ENCODE peak calls at places on chromosomes 7 and 10, in ten cellular contexts. C is lung; H is RWPE1; B is CD4-positive, alpha-beta memory T cell; O is substantia nigra; X is Peyer's patch; Y is CD4-positive, CD25-positive, alpha-beta regulatory T cell; T is left ventricle myocardium inferior; L is neuronal stem cell; J is heart left ventricle. M is an unnamed sample.

GRCh38 chr10:113018034-113018433 is 68.0 kb downstream of the TCF7L2 start:
- DNase-seq in C (no peak), H (no peak), B (no peak), O (no peak), X (no peak), Y (no peak), T (no peak), L (no peak), J (no peak), M (no peak)

GRCh38 chr10:28312572-28312971 is 9.7 kb upstream of the MPP7 start:
- DNase-seq in C (no peak), H (no peak), B (no peak), O (no peak), X (no peak), Y (no peak), T (no peak), L (no peak), J (no peak), M (no peak)

GRCh38 chr10:132990684-132991545 is 48.5 kb upstream of the CFAP46 start:
- DNase-seq in C (no peak), H (no peak), B (no peak), O (no peak), X (no peak), Y (no peak), T (peak; percentile 10), L (no peak), J (no peak), M (no peak)

GRCh38 chr7:28419717-28420116 is 7.4 kb downstream of the CREB5 start:
- DNase-seq in C (no peak), H (peak; percentile 55), B (no peak), O (no peak), X (no peak), Y (no peak), T (no peak), L (no peak), J (no peak), M (no peak)

GRCh38 chr7:28078036-28078901 is 102.3 kb downstream of the JAZF1 start:
- DNase-seq in C (no peak), H (peak; percentile 34), B (peak; percentile 43), O (peak; percentile 14), X (peak; percentile 39), Y (peak; percentile 58), T (no peak), L (no peak), J (no peak), M (no peak)

GRCh38 chr10:119896061-119896655 is 3.6 kb downstream of the SEC23IP start:
- DNase-seq in C (no peak), H (peak; percentile 50), B (no peak), O (no peak), X (no peak), Y (no peak), T (no peak), L (no peak), J (no peak), M (no peak)

GRCh38 chr7:133853706-133854276 is 273.3 kb upstream of the LRGUK start:
- DNase-seq in C (peak; percentile 35), H (peak; percentile 59), B (no peak), O (no peak), X (no peak), Y (peak; percentile 57), T (no peak), L (peak; percentile 26), J (no peak), M (no peak)

GRCh38 chr10:71436268-71436922 is 39.7 kb downstream of the CDH23 start:
- DNase-seq in C (no peak), H (no peak), B (no peak), O (no peak), X (no peak), Y (no peak), T (no peak), L (no peak), J (peak; percentile 48), M (no peak)

GRCh38 chr10:132257271-132257670 is 50.5 kb downstream of the STK32C start:
- DNase-seq in C (no peak), H (peak; percentile 77), B (no peak), O (no peak), X (no peak), Y (no peak), T (no peak), L (no peak), J (no peak), M (no peak)

GRCh38 chr7:48140001-48140681 is 31.1 kb upstream of the ABCA13 start:
- DNase-seq in C (no peak), H (no peak), B (no peak), O (no peak), X (no peak), Y (no peak), T (no peak), L (no peak), J (no peak), M (no peak)

GRCh38 chr7:38880035-38880434 is 29.0 kb downstream of the VPS41 start:
- DNase-seq in C (no peak), H (no peak), B (no peak), O (no peak), X (no peak), Y (no peak), T (no peak), L (no peak), J (no peak), M (no peak)

GRCh38 chr10:68727146-68727545 is 6.1 kb downstream of the CCAR1 start:
- DNase-seq in C (no peak), H (no peak), B (no peak), O (no peak), X (no peak), Y (no peak), T (no peak), L (no peak), J (no peak), M (no peak)

DNA sequence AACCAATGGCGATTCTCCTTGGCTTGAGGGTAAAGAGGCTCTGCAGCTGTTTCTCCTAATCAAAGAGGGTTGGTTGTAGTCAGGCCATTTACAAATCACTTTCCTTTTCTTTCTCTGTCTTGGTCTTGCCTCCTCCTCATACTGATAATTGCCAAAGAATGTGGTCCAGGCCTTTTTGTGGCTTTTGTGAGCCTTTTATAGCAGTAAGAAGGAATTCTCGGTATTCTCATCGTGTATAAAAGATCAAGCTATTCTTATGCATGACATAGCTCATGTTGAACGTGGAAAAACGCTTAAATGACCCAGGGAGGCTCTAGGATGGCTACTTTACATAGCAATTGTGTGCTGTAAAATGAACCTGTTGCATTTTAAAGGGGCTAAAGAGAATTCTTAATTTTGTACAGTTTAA is 62.6 kb downstream of the RBM20 start:
- DNase-seq in C (no peak), H (peak; percentile 32), B (no peak), O (no peak), X (no peak), Y (no peak), T (no peak), L (no peak), J (no peak), M (no peak)
- H3K27ac ChIP-seq in C (no peak overlapping the region), H (no peak overlapping the region), B (no peak overlapping the region), O (no peak overlapping the region), X (no peak overlapping the region), Y (no peak overlapping the region), T (peak overlapping the region; percentile 81), L (peak overlapping the region; percentile 13), J (no peak overlapping the region), M (no peak overlapping the region)

GRCh38 chr7:55122263-55122662 is 103.4 kb downstream of the EGFR start:
- DNase-seq in C (no peak), H (no peak), B (no peak), O (no peak), X (no peak), Y (no peak), T (no peak), L (no peak), J (no peak), M (no peak)
- H3K27ac ChIP-seq in C (no peak overlapping the region), H (peak overlapping the region; percentile 44), B (no peak overlapping the region), O (no peak overlapping the region), X (no peak overlapping the region), Y (no peak overlapping the region), T (peak overlapping the region; percentile 81), L (no peak overlapping the region), J (no peak overlapping the region), M (no peak overlapping the region)

GRCh38 chr10:13079776-13080050 is 20.2 kb upstream of the OPTN start:
- DNase-seq in C (no peak), H (no peak), B (no peak), O (no peak), X (no peak), Y (no peak), T (no peak), L (no peak), J (no peak), M (no peak)
- H3K27ac ChIP-seq in C (no peak overlapping the region), H (no peak overlapping the region), B (no peak overlapping the region), O (no peak overlapping the region), X (no peak overlapping the region), Y (no peak overlapping the region), T (no peak overlapping the region), L (no peak overlapping the region), J (no peak overlapping the region), M (no peak overlapping the region)

GRCh38 chr7:143258830-143259229 is 4.4 kb upstream of the GSTK1 start:
- DNase-seq in C (no peak), H (no peak), B (peak; percentile 28), O (no peak), X (no peak), Y (peak; percentile 64), T (no peak), L (no peak), J (no peak), M (no peak)
- H3K27ac ChIP-seq in C (no peak overlapping the region), H (no peak overlapping the region), B (peak overlapping the region; percentile 47), O (no peak overlapping the region), X (no peak overlapping the region), Y (peak overlapping the region; percentile 72), T (peak overlapping the region; percentile 68), L (no peak overlapping the region), J (peak overlapping the region; percentile 18), M (no peak overlapping the region)